ENCODE peak calls at places on chromosomes 13 and 19, in five cellular contexts. One of them, this sample, is unnamed.

GRCh38 chr19:12647490-12648071 is 19.0 kb downstream of the MAN2B1 start:
- DNase-seq in fibroblast of lung: peak; percentile 19
- DNase-seq in CD8-positive, alpha-beta T cell: no peak
- DNase-seq in uterus: peak; percentile 68
- DNase-seq in A549: no peak
- DNase-seq in this sample: no peak

GRCh38 chr13:30796833-30797601 is 61.7 kb downstream of the ALOX5AP start:
- DNase-seq in fibroblast of lung: no peak
- DNase-seq in CD8-positive, alpha-beta T cell: no peak
- DNase-seq in uterus: no peak
- DNase-seq in A549: no peak
- DNase-seq in this sample: no peak

GRCh38 chr13:35881360-35881759 is 249.8 kb downstream of the DCLK1 start:
- DNase-seq in fibroblast of lung: peak; percentile 28
- DNase-seq in CD8-positive, alpha-beta T cell: no peak
- DNase-seq in uterus: no peak
- DNase-seq in A549: no peak
- DNase-seq in this sample: no peak

GRCh38 chr13:91539458-91540156 is 141.2 kb downstream of the GPC5 start:
- DNase-seq in fibroblast of lung: no peak
- DNase-seq in CD8-positive, alpha-beta T cell: no peak
- DNase-seq in uterus: no peak
- DNase-seq in A549: no peak
- DNase-seq in this sample: no peak

GRCh38 chr13:33347866-33348265 is 62.3 kb upstream of the STARD13 start:
- DNase-seq in fibroblast of lung: no peak
- DNase-seq in CD8-positive, alpha-beta T cell: no peak
- DNase-seq in uterus: no peak
- DNase-seq in A549: no peak
- DNase-seq in this sample: no peak

GRCh38 chr13:21453352-21454089 is 5.6 kb downstream of the ZDHHC20 start:
- DNase-seq in fibroblast of lung: peak; percentile 77
- DNase-seq in CD8-positive, alpha-beta T cell: no peak
- DNase-seq in uterus: no peak
- DNase-seq in A549: no peak
- DNase-seq in this sample: no peak

GRCh38 chr19:1006711-1007398 is 6.6 kb downstream of the GRIN3B start:
- DNase-seq in fibroblast of lung: no peak
- DNase-seq in CD8-positive, alpha-beta T cell: no peak
- DNase-seq in uterus: no peak
- DNase-seq in A549: no peak
- DNase-seq in this sample: no peak

GRCh38 chr13:38398810-38399493 is 49.3 kb downstream of the UFM1 start:
- DNase-seq in fibroblast of lung: peak; percentile 73
- DNase-seq in CD8-positive, alpha-beta T cell: no peak
- DNase-seq in uterus: no peak
- DNase-seq in A549: no peak
- DNase-seq in this sample: no peak

GRCh38 chr13:27917121-27917947 is 2.5 kb upstream of the PDX1 start:
- DNase-seq in fibroblast of lung: no peak
- DNase-seq in CD8-positive, alpha-beta T cell: no peak
- DNase-seq in uterus: no peak
- DNase-seq in A549: no peak
- DNase-seq in this sample: no peak

GRCh38 chr13:43094901-43095300 is 71.5 kb downstream of the DNAJC15 start:
- DNase-seq in fibroblast of lung: no peak
- DNase-seq in CD8-positive, alpha-beta T cell: no peak
- DNase-seq in uterus: no peak
- DNase-seq in A549: no peak
- DNase-seq in this sample: no peak

GRCh38 chr19:1967087-1967608 is 26.2 kb downstream of the CSNK1G2 start:
- DNase-seq in fibroblast of lung: no peak
- DNase-seq in CD8-positive, alpha-beta T cell: peak; percentile 67
- DNase-seq in uterus: no peak
- DNase-seq in A549: no peak
- DNase-seq in this sample: no peak

GRCh38 chr19:48696353-48697010 is 711 bp downstream of the FUT2 start:
- DNase-seq in fibroblast of lung: no peak
- DNase-seq in CD8-positive, alpha-beta T cell: no peak
- DNase-seq in uterus: no peak
- DNase-seq in A549: no peak
- DNase-seq in this sample: no peak

GRCh38 chr19:292281-292884 is 1.2 kb upstream of the PLPP2 start:
- DNase-seq in fibroblast of lung: no peak
- DNase-seq in CD8-positive, alpha-beta T cell: no peak
- DNase-seq in uterus: no peak
- DNase-seq in A549: no peak
- DNase-seq in this sample: no peak

GRCh38 chr19:4687396-4687795 is 17.3 kb upstream of the MYDGF start:
- DNase-seq in fibroblast of lung: no peak
- DNase-seq in CD8-positive, alpha-beta T cell: no peak
- DNase-seq in uterus: no peak
- DNase-seq in A549: no peak
- DNase-seq in this sample: no peak

GRCh38 chr13:46721054-46721453 is 75.9 kb downstream of the ESD start:
- DNase-seq in fibroblast of lung: peak; percentile 63
- DNase-seq in CD8-positive, alpha-beta T cell: peak; percentile 52
- DNase-seq in uterus: peak; percentile 51
- DNase-seq in A549: peak; percentile 31
- DNase-seq in this sample: peak; percentile 7

GRCh38 chr13:108595416-108596257 is 33.8 kb upstream of the MYO16 start:
- DNase-seq in fibroblast of lung: no peak
- DNase-seq in CD8-positive, alpha-beta T cell: no peak
- DNase-seq in uterus: no peak
- DNase-seq in A549: no peak
- DNase-seq in this sample: no peak

GRCh38 chr19:2207991-2208860 is 27.9 kb downstream of the PLEKHJ1 start:
- DNase-seq in fibroblast of lung: peak; percentile 61
- DNase-seq in CD8-positive, alpha-beta T cell: peak; percentile 46
- DNase-seq in uterus: peak; percentile 45
- DNase-seq in A549: peak; percentile 23
- DNase-seq in this sample: peak; percentile 31

GRCh38 chr19:24065243-24065642 is 21.7 kb upstream of the ZNF254 start:
- DNase-seq in fibroblast of lung: no peak
- DNase-seq in CD8-positive, alpha-beta T cell: no peak
- DNase-seq in uterus: no peak
- DNase-seq in A549: no peak
- DNase-seq in this sample: no peak

GRCh38 chr13:39656325-39656677 is 839 bp downstream of the COG6 start:
- DNase-seq in fibroblast of lung: peak; percentile 8
- DNase-seq in CD8-positive, alpha-beta T cell: no peak
- DNase-seq in uterus: no peak
- DNase-seq in A549: no peak
- DNase-seq in this sample: no peak

GRCh38 chr19:27745978-27746542 is 1466.9 kb downstream of the UQCRFS1 start:
- DNase-seq in fibroblast of lung: no peak
- DNase-seq in CD8-positive, alpha-beta T cell: no peak
- DNase-seq in uterus: no peak
- DNase-seq in A549: no peak
- DNase-seq in this sample: no peak

GRCh38 chr19:45771331-45771933 is 2.4 kb upstream of the SIX5 start:
- DNase-seq in fibroblast of lung: no peak
- DNase-seq in CD8-positive, alpha-beta T cell: peak; percentile 14
- DNase-seq in uterus: peak; percentile 53
- DNase-seq in A549: no peak
- DNase-seq in this sample: no peak

GRCh38 chr13:26934096-26934495 is 173.5 kb upstream of the GPR12 start:
- DNase-seq in fibroblast of lung: no peak
- DNase-seq in CD8-positive, alpha-beta T cell: no peak
- DNase-seq in uterus: no peak
- DNase-seq in A549: no peak
- DNase-seq in this sample: no peak

GRCh38 chr19:13832096-13832495 is 36.9 kb downstream of the ZSWIM4 start:
- DNase-seq in fibroblast of lung: no peak
- DNase-seq in CD8-positive, alpha-beta T cell: no peak
- DNase-seq in uterus: no peak
- DNase-seq in A549: peak; percentile 25
- DNase-seq in this sample: no peak

GRCh38 chr19:1247747-1248453 is 483 bp upstream of the MIDN start:
- DNase-seq in fibroblast of lung: peak; percentile 62
- DNase-seq in CD8-positive, alpha-beta T cell: peak; percentile 74
- DNase-seq in uterus: no peak
- DNase-seq in A549: peak; percentile 76
- DNase-seq in this sample: no peak

GRCh38 chr13:39684531-39685137 is 29.2 kb downstream of the COG6 start:
- DNase-seq in fibroblast of lung: peak; percentile 77
- DNase-seq in CD8-positive, alpha-beta T cell: no peak
- DNase-seq in uterus: no peak
- DNase-seq in A549: peak; percentile 28
- DNase-seq in this sample: no peak

GRCh38 chr13:35157143-35157755 is 215.2 kb downstream of the NBEA start:
- DNase-seq in fibroblast of lung: peak; percentile 72
- DNase-seq in CD8-positive, alpha-beta T cell: no peak
- DNase-seq in uterus: no peak
- DNase-seq in A549: peak; percentile 56
- DNase-seq in this sample: peak; percentile 33

DNA sequence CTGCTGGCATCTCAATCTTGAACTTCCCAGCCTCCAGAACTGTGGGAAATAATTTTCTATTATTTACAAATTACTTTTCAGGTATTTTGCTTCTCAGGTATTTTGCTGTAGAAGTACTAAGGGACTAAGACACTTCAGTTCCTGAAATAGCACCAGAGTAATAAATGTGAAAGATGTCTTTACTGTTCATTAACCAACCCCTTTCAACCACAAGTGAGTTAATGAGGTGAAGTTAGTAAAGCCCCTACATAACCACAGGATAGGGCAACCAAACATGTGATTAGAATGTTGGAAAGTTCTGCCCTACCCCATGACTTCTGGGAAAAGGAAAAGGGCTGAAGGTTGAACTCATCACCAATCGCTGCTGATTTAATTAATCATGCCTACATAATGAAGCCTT is 2.7 kb upstream of the ZNF345 start:
- DNase-seq in fibroblast of lung: no peak
- DNase-seq in CD8-positive, alpha-beta T cell: no peak
- DNase-seq in uterus: no peak
- DNase-seq in A549: no peak
- DNase-seq in this sample: no peak
- H3K4me3 ChIP-seq in fibroblast of lung: no peak overlapping the region
- H3K4me3 ChIP-seq in CD8-positive, alpha-beta T cell: no peak overlapping the region
- H3K4me3 ChIP-seq in uterus: no peak overlapping the region
- H3K4me3 ChIP-seq in A549: no peak overlapping the region
- H3K4me3 ChIP-seq in this sample: no peak overlapping the region

GRCh38 chr13:24725379-24725778 is 38.6 kb upstream of the RNF17 start:
- DNase-seq in fibroblast of lung: no peak
- DNase-seq in CD8-positive, alpha-beta T cell: no peak
- DNase-seq in uterus: no peak
- DNase-seq in A549: no peak
- DNase-seq in this sample: no peak

GRCh38 chr13:24724714-24725113 is 39.3 kb upstream of the RNF17 start:
- DNase-seq in fibroblast of lung: no peak
- DNase-seq in CD8-positive, alpha-beta T cell: no peak
- DNase-seq in uterus: no peak
- DNase-seq in A549: no peak
- DNase-seq in this sample: no peak

GRCh38 chr13:24719139-24719538 is 38.9 kb downstream of the ATP12A start:
- DNase-seq in fibroblast of lung: no peak
- DNase-seq in CD8-positive, alpha-beta T cell: no peak
- DNase-seq in uterus: no peak
- DNase-seq in A549: no peak
- DNase-seq in this sample: no peak

GRCh38 chr13:24727731-24728601 is 36.0 kb upstream of the RNF17 start:
- DNase-seq in fibroblast of lung: peak; percentile 88
- DNase-seq in CD8-positive, alpha-beta T cell: peak; percentile 81
- DNase-seq in uterus: no peak
- DNase-seq in A549: peak; percentile 84
- DNase-seq in this sample: no peak

DNA sequence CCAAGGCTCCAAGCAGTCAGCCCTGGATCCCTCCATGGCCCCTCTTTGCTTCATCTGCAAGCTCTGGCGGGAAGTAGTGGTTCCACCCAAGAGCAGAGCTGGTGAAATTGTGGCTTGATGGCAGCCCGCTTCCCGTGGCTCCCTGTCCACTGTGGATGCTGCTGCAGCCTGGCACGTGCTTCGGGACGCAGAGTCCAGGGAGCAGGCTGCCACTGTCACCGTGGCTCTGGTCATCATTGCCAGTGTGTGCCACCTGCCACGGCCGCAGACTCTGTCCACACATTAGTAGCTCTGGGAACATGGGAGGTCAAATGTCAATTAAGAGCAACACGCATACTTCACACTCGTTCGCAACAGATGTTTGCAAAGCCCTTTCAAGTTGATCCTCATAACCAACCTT is 40.8 kb upstream of the RNF17 start:
- DNase-seq in fibroblast of lung: no peak
- DNase-seq in CD8-positive, alpha-beta T cell: no peak
- DNase-seq in uterus: no peak
- DNase-seq in A549: no peak
- DNase-seq in this sample: no peak
- H3K9me3 ChIP-seq in fibroblast of lung: no peaks in the 10 kb centered on the region
- H3K9me3 ChIP-seq in CD8-positive, alpha-beta T cell: no peaks in the 10 kb centered on the region
- H3K9me3 ChIP-seq in uterus: no peaks in the 10 kb centered on the region
- H3K9me3 ChIP-seq in A549: no peaks in the 10 kb centered on the region
- H3K9me3 ChIP-seq in this sample: no peaks in the 10 kb centered on the region

GRCh38 chr19:38639679-38640078 is 7.8 kb upstream of the ACTN4 start:
- DNase-seq in fibroblast of lung: no peak
- DNase-seq in CD8-positive, alpha-beta T cell: no peak
- DNase-seq in uterus: no peak
- DNase-seq in A549: no peak
- DNase-seq in this sample: no peak

GRCh38 chr19:38640368-38640767 is 7.1 kb upstream of the ACTN4 start:
- DNase-seq in fibroblast of lung: no peak
- DNase-seq in CD8-positive, alpha-beta T cell: no peak
- DNase-seq in uterus: no peak
- DNase-seq in A549: no peak
- DNase-seq in this sample: no peak

GRCh38 chr19:38634757-38635482 is 12.5 kb upstream of the ACTN4 start:
- DNase-seq in fibroblast of lung: peak; percentile 64
- DNase-seq in CD8-positive, alpha-beta T cell: peak; percentile 63
- DNase-seq in uterus: peak; percentile 81
- DNase-seq in A549: peak; percentile 80
- DNase-seq in this sample: peak; percentile 58

GRCh38 chr19:38635483-38636399 is 11.7 kb upstream of the ACTN4 start:
- DNase-seq in fibroblast of lung: no peak
- DNase-seq in CD8-positive, alpha-beta T cell: no peak
- DNase-seq in uterus: no peak
- DNase-seq in A549: no peak
- DNase-seq in this sample: no peak

GRCh38 chr19:38638461-38638860 is 9.0 kb upstream of the ACTN4 start:
- DNase-seq in fibroblast of lung: no peak
- DNase-seq in CD8-positive, alpha-beta T cell: no peak
- DNase-seq in uterus: no peak
- DNase-seq in A549: no peak
- DNase-seq in this sample: no peak
- H3K4me3 ChIP-seq in fibroblast of lung: no peak overlapping the region
- H3K4me3 ChIP-seq in CD8-positive, alpha-beta T cell: no peak overlapping the region
- H3K4me3 ChIP-seq in uterus: no peak overlapping the region
- H3K4me3 ChIP-seq in A549: no peak overlapping the region
- H3K4me3 ChIP-seq in this sample: no peak overlapping the region

DNA sequence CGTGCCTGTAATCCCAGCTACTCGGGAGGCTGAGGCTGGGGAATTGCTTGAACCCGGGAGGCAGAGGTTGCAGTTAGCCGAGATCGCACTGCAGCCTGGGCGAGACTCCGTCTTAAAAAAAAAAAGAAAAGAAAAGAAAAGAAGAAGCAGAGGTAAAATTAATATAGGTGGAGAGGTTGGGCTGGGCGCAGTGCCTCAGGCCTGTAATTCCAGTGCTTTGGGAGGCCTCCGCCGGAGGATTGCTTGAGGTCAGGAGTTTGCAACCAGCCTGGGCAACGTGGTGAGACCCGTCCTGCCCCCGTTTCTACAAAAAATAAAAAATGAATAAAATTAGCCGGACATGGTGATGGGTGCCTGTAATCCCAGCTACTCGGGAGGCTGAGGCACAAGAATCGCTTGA is 912 bp upstream of the TUBA3C start:
- DNase-seq in fibroblast of lung: no peak
- DNase-seq in CD8-positive, alpha-beta T cell: no peak
- DNase-seq in uterus: no peak
- DNase-seq in A549: no peak
- DNase-seq in this sample: no peak
- H3K9me3 ChIP-seq in fibroblast of lung: no peaks in the 10 kb centered on the region
- H3K9me3 ChIP-seq in CD8-positive, alpha-beta T cell: no peaks in the 10 kb centered on the region
- H3K9me3 ChIP-seq in uterus: no peaks in the 10 kb centered on the region
- H3K9me3 ChIP-seq in A549: no peaks in the 10 kb centered on the region
- H3K9me3 ChIP-seq in this sample: peaks cover 16% of the 10 kb centered on the region